ENCODE peak calls at places on chromosomes 1 and 21, in seven cellular contexts. One of them, this sample, is unnamed.

GRCh38 chr1:16613185-16614147 is at the start of gene NBPF1:
- DNase-seq in mesendoderm: peak
- DNase-seq in neural progenitor cell: peak
- DNase-seq in fibroblast of lung: peak
- DNase-seq in GM23248: peak
- DNase-seq in IMR-90: peak
- DNase-seq in mesenchymal stem cell: peak
- DNase-seq in this sample: peak

GRCh38 chr1:159492575-159493323 is 43.1 kb downstream of the OR10J5 start:
- DNase-seq in mesendoderm: no peak
- DNase-seq in neural progenitor cell: no peak
- DNase-seq in fibroblast of lung: peak
- DNase-seq in GM23248: peak
- DNase-seq in IMR-90: no peak
- DNase-seq in mesenchymal stem cell: no peak
- DNase-seq in this sample: peak

GRCh38 chr1:161949543-161949942 is 74.1 kb downstream of the OLFML2B start:
- DNase-seq in mesendoderm: no peak
- DNase-seq in neural progenitor cell: no peak
- DNase-seq in fibroblast of lung: no peak
- DNase-seq in GM23248: no peak
- DNase-seq in IMR-90: no peak
- DNase-seq in mesenchymal stem cell: no peak
- DNase-seq in this sample: no peak

GRCh38 chr21:26441081-26441610 is 131.9 kb downstream of the CYYR1 start:
- DNase-seq in mesendoderm: no peak
- DNase-seq in neural progenitor cell: no peak
- DNase-seq in fibroblast of lung: no peak
- DNase-seq in GM23248: no peak
- DNase-seq in IMR-90: no peak
- DNase-seq in mesenchymal stem cell: no peak
- DNase-seq in this sample: no peak

GRCh38 chr21:17854771-17855170 is 35.6 kb upstream of the C21orf91 start:
- DNase-seq in mesendoderm: no peak
- DNase-seq in neural progenitor cell: no peak
- DNase-seq in fibroblast of lung: no peak
- DNase-seq in GM23248: no peak
- DNase-seq in IMR-90: no peak
- DNase-seq in mesenchymal stem cell: peak
- DNase-seq in this sample: peak

GRCh38 chr21:37636152-37636860 is 269.7 kb downstream of the DYRK1A start:
- DNase-seq in mesendoderm: no peak
- DNase-seq in neural progenitor cell: no peak
- DNase-seq in fibroblast of lung: peak
- DNase-seq in GM23248: peak
- DNase-seq in IMR-90: peak
- DNase-seq in mesenchymal stem cell: peak
- DNase-seq in this sample: peak

GRCh38 chr1:177873238-177873637 is 96.6 kb downstream of the SEC16B start:
- DNase-seq in mesendoderm: peak
- DNase-seq in neural progenitor cell: no peak
- DNase-seq in fibroblast of lung: peak
- DNase-seq in GM23248: peak
- DNase-seq in IMR-90: peak
- DNase-seq in mesenchymal stem cell: peak
- DNase-seq in this sample: peak

GRCh38 chr1:24413350-24414163 is at the start of gene STPG1:
- DNase-seq in mesendoderm: peak
- DNase-seq in neural progenitor cell: peak
- DNase-seq in fibroblast of lung: peak
- DNase-seq in GM23248: peak
- DNase-seq in IMR-90: peak
- DNase-seq in mesenchymal stem cell: peak
- DNase-seq in this sample: peak

GRCh38 chr1:8303141-8303540 is 14.8 kb upstream of the SLC45A1 start:
- DNase-seq in mesendoderm: no peak
- DNase-seq in neural progenitor cell: no peak
- DNase-seq in fibroblast of lung: peak
- DNase-seq in GM23248: no peak
- DNase-seq in IMR-90: peak
- DNase-seq in mesenchymal stem cell: peak
- DNase-seq in this sample: peak

GRCh38 chr21:42066521-42066920 is 4.6 kb upstream of the UMODL1 start:
- DNase-seq in mesendoderm: peak
- DNase-seq in neural progenitor cell: no peak
- DNase-seq in fibroblast of lung: no peak
- DNase-seq in GM23248: no peak
- DNase-seq in IMR-90: no peak
- DNase-seq in mesenchymal stem cell: no peak
- DNase-seq in this sample: no peak

GRCh38 chr1:27192039-27192529 is 37.2 kb upstream of the SLC9A1 start:
- DNase-seq in mesendoderm: no peak
- DNase-seq in neural progenitor cell: no peak
- DNase-seq in fibroblast of lung: no peak
- DNase-seq in GM23248: peak
- DNase-seq in IMR-90: no peak
- DNase-seq in mesenchymal stem cell: no peak
- DNase-seq in this sample: no peak

GRCh38 chr1:198660341-198661056 is 21.7 kb downstream of the PTPRC start:
- DNase-seq in mesendoderm: no peak
- DNase-seq in neural progenitor cell: no peak
- DNase-seq in fibroblast of lung: no peak
- DNase-seq in GM23248: no peak
- DNase-seq in IMR-90: no peak
- DNase-seq in mesenchymal stem cell: no peak
- DNase-seq in this sample: no peak

GRCh38 chr21:35933466-35933865 is 126.9 kb downstream of the SETD4 start:
- DNase-seq in mesendoderm: peak
- DNase-seq in neural progenitor cell: peak
- DNase-seq in fibroblast of lung: peak
- DNase-seq in GM23248: peak
- DNase-seq in IMR-90: peak
- DNase-seq in mesenchymal stem cell: peak
- DNase-seq in this sample: peak

GRCh38 chr1:30750751-30751291 is 6.8 kb downstream of the LAPTM5 start:
- DNase-seq in mesendoderm: no peak
- DNase-seq in neural progenitor cell: no peak
- DNase-seq in fibroblast of lung: no peak
- DNase-seq in GM23248: no peak
- DNase-seq in IMR-90: no peak
- DNase-seq in mesenchymal stem cell: no peak
- DNase-seq in this sample: no peak

GRCh38 chr1:89615676-89616598 is 17.0 kb upstream of the LRRC8C start:
- DNase-seq in mesendoderm: peak
- DNase-seq in neural progenitor cell: no peak
- DNase-seq in fibroblast of lung: no peak
- DNase-seq in GM23248: peak
- DNase-seq in IMR-90: no peak
- DNase-seq in mesenchymal stem cell: no peak
- DNase-seq in this sample: no peak

GRCh38 chr1:162612606-162613400 is 19.5 kb upstream of the DDR2 start:
- DNase-seq in mesendoderm: no peak
- DNase-seq in neural progenitor cell: no peak
- DNase-seq in fibroblast of lung: peak
- DNase-seq in GM23248: peak
- DNase-seq in IMR-90: peak
- DNase-seq in mesenchymal stem cell: no peak
- DNase-seq in this sample: no peak

GRCh38 chr1:180027949-180028445 is 73.4 kb downstream of the CEP350 start:
- DNase-seq in mesendoderm: no peak
- DNase-seq in neural progenitor cell: no peak
- DNase-seq in fibroblast of lung: peak
- DNase-seq in GM23248: peak
- DNase-seq in IMR-90: peak
- DNase-seq in mesenchymal stem cell: peak
- DNase-seq in this sample: peak

GRCh38 chr1:47809301-47810084 is 187.7 kb downstream of the TRABD2B start:
- DNase-seq in mesendoderm: peak
- DNase-seq in neural progenitor cell: no peak
- DNase-seq in fibroblast of lung: no peak
- DNase-seq in GM23248: no peak
- DNase-seq in IMR-90: no peak
- DNase-seq in mesenchymal stem cell: no peak
- DNase-seq in this sample: no peak

GRCh38 chr1:46941135-46941694 is at the start of gene CYP4A11:
- DNase-seq in mesendoderm: no peak
- DNase-seq in neural progenitor cell: no peak
- DNase-seq in fibroblast of lung: no peak
- DNase-seq in GM23248: no peak
- DNase-seq in IMR-90: no peak
- DNase-seq in mesenchymal stem cell: no peak
- DNase-seq in this sample: no peak

GRCh38 chr1:48526045-48526714 is 54.2 kb upstream of the SPATA6 start:
- DNase-seq in mesendoderm: peak
- DNase-seq in neural progenitor cell: peak
- DNase-seq in fibroblast of lung: peak
- DNase-seq in GM23248: peak
- DNase-seq in IMR-90: peak
- DNase-seq in mesenchymal stem cell: peak
- DNase-seq in this sample: no peak

GRCh38 chr1:99818063-99818699 is 32.0 kb upstream of the AGL start:
- DNase-seq in mesendoderm: no peak
- DNase-seq in neural progenitor cell: no peak
- DNase-seq in fibroblast of lung: no peak
- DNase-seq in GM23248: peak
- DNase-seq in IMR-90: no peak
- DNase-seq in mesenchymal stem cell: no peak
- DNase-seq in this sample: no peak

GRCh38 chr1:180539103-180539502 is 19.7 kb upstream of the OVAAL start:
- DNase-seq in mesendoderm: no peak
- DNase-seq in neural progenitor cell: no peak
- DNase-seq in fibroblast of lung: no peak
- DNase-seq in GM23248: no peak
- DNase-seq in IMR-90: no peak
- DNase-seq in mesenchymal stem cell: no peak
- DNase-seq in this sample: no peak

GRCh38 chr1:91751281-91751680 is 134.7 kb downstream of the TGFBR3 start:
- DNase-seq in mesendoderm: no peak
- DNase-seq in neural progenitor cell: no peak
- DNase-seq in fibroblast of lung: peak
- DNase-seq in GM23248: peak
- DNase-seq in IMR-90: peak
- DNase-seq in mesenchymal stem cell: no peak
- DNase-seq in this sample: peak
- H3K27ac ChIP-seq in mesendoderm: no peak
- H3K27ac ChIP-seq in neural progenitor cell: no peak
- H3K27ac ChIP-seq in fibroblast of lung: no peak
- H3K27ac ChIP-seq in GM23248: peak
- H3K27ac ChIP-seq in IMR-90: no peak
- H3K27ac ChIP-seq in mesenchymal stem cell: no peak
- H3K27ac ChIP-seq in this sample: no peak

DNA sequence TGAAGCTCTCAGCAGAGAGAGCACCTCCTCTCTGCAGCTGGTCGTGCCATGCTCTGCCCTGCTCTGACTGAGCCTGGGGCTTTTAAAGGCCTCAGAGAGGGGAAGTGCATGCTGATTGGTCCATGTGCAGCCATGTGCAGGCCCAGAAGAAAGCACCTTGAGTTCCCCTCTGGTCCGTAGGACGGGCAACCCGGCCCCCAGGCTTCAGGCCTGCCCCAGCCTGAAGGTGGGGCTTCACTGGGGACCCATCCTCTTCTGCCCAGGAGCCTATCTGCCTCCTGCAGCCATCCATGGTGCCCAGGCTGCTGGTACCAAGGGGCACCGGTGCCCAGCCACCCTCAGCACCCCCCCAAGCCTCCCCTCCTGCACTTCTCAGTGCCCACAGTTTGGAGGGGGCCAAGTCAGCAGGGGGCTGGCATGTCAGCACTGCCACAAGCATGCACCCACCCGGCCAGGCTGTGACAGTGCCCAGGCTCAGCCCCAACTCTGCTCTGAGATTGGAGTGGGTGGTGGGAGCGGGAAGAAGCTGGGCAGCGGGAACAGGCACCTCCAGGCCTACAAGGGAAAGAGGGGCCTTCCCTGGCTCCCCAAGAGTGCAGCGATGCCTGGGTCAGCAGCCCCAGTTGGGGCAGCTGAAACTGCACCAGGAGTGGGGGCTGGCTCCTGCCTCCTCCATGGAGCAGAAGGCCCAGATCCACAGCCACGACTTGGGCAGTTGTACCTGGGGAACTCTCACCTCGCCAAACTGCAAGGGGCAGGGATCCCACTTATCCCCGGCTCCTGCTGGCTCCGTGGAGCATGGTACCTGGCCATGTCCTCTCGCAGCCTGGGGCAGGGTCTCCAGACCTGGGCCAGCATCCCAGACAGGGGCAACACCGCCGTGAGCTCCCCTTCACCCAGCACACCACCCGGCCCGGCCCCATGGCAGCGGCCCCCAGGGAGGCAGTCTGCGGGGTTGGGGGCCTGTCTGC is 11.6 kb downstream of the COL6A2 start:
- DNase-seq in mesendoderm: no peak
- DNase-seq in neural progenitor cell: no peak
- DNase-seq in fibroblast of lung: no peak
- DNase-seq in GM23248: no peak
- DNase-seq in IMR-90: no peak
- DNase-seq in mesenchymal stem cell: peak
- DNase-seq in this sample: no peak
- H3K4me3 ChIP-seq in mesendoderm: no peak
- H3K4me3 ChIP-seq in neural progenitor cell: no peak
- H3K4me3 ChIP-seq in fibroblast of lung: no peak
- H3K4me3 ChIP-seq in GM23248: no peak
- H3K4me3 ChIP-seq in IMR-90: no peak
- H3K4me3 ChIP-seq in mesenchymal stem cell: peak
- H3K4me3 ChIP-seq in this sample: no peak

GRCh38 chr1:234961468-234962339 is 166.9 kb downstream of the TOMM20 start:
- DNase-seq in mesendoderm: no peak
- DNase-seq in neural progenitor cell: no peak
- DNase-seq in fibroblast of lung: peak
- DNase-seq in GM23248: peak
- DNase-seq in IMR-90: peak
- DNase-seq in mesenchymal stem cell: peak
- DNase-seq in this sample: peak
- H3K9ac ChIP-seq in mesendoderm: no peak
- H3K9ac ChIP-seq in neural progenitor cell: no peak
- H3K9ac ChIP-seq in fibroblast of lung: peak
- H3K9ac ChIP-seq in GM23248: peak
- H3K9ac ChIP-seq in IMR-90: peak
- H3K9ac ChIP-seq in mesenchymal stem cell: peak
- H3K9ac ChIP-seq in this sample: peak

GRCh38 chr1:29684141-29684540 is 447.8 kb downstream of the PTPRU start:
- DNase-seq in mesendoderm: no peak
- DNase-seq in neural progenitor cell: no peak
- DNase-seq in fibroblast of lung: no peak
- DNase-seq in GM23248: no peak
- DNase-seq in IMR-90: no peak
- DNase-seq in mesenchymal stem cell: no peak
- DNase-seq in this sample: no peak

GRCh38 chr1:29683472-29683871 is 447.1 kb downstream of the PTPRU start:
- DNase-seq in mesendoderm: no peak
- DNase-seq in neural progenitor cell: no peak
- DNase-seq in fibroblast of lung: no peak
- DNase-seq in GM23248: no peak
- DNase-seq in IMR-90: no peak
- DNase-seq in mesenchymal stem cell: no peak
- DNase-seq in this sample: no peak

GRCh38 chr1:29679828-29680558 is 443.7 kb downstream of the PTPRU start:
- DNase-seq in mesendoderm: no peak
- DNase-seq in neural progenitor cell: no peak
- DNase-seq in fibroblast of lung: no peak
- DNase-seq in GM23248: no peak
- DNase-seq in IMR-90: no peak
- DNase-seq in mesenchymal stem cell: no peak
- DNase-seq in this sample: no peak

GRCh38 chr1:29682918-29683314 is 446.6 kb downstream of the PTPRU start:
- DNase-seq in mesendoderm: no peak
- DNase-seq in neural progenitor cell: no peak
- DNase-seq in fibroblast of lung: peak
- DNase-seq in GM23248: peak
- DNase-seq in IMR-90: peak
- DNase-seq in mesenchymal stem cell: no peak
- DNase-seq in this sample: peak

GRCh38 chr1:29682171-29682917 is 446.0 kb downstream of the PTPRU start:
- DNase-seq in mesendoderm: no peak
- DNase-seq in neural progenitor cell: peak
- DNase-seq in fibroblast of lung: no peak
- DNase-seq in GM23248: no peak
- DNase-seq in IMR-90: no peak
- DNase-seq in mesenchymal stem cell: no peak
- DNase-seq in this sample: no peak
- H3K27ac ChIP-seq in mesendoderm: no peak
- H3K27ac ChIP-seq in neural progenitor cell: no peak
- H3K27ac ChIP-seq in fibroblast of lung: no peak
- H3K27ac ChIP-seq in GM23248: no peak
- H3K27ac ChIP-seq in IMR-90: no peak
- H3K27ac ChIP-seq in mesenchymal stem cell: no peak
- H3K27ac ChIP-seq in this sample: no peak

This sample was measured in astrocyte.